ENCODE peak calls at places on chromosomes 7 and 10, in five cellular contexts. Q, H, Z, E and N are unnamed samples.

GRCh38 chr10:27743736-27744477 is 1.7 kb downstream of the MKX start:
- DNase-seq in Q (no peak), H (peak; percentile 66), Z (no peak), E (no peak), N (no peak)

GRCh38 chr7:325811-326210 is 35.8 kb downstream of the FOXL3 start:
- DNase-seq in Q (no peak), H (peak; percentile 63), Z (no peak), E (no peak), N (peak; percentile 26)

GRCh38 chr7:151400626-151401315 is 9.1 kb downstream of the WDR86 start:
- DNase-seq in Q (no peak), H (no peak), Z (peak; percentile 70), E (no peak), N (no peak)

GRCh38 chr7:51295435-51296269 is 21.0 kb downstream of the COBL start:
- DNase-seq in Q (no peak), H (no peak), Z (no peak), E (no peak), N (peak; percentile 77)

GRCh38 chr10:90319188-90319914 is 538.5 kb downstream of the HTR7 start:
- DNase-seq in Q (peak; percentile 83), H (no peak), Z (peak; percentile 14), E (peak; percentile 26), N (no peak)

GRCh38 chr7:123867220-123867619 is 22.3 kb downstream of the HYAL4 start:
- DNase-seq in Q (no peak), H (no peak), Z (no peak), E (peak; percentile 46), N (no peak)

GRCh38 chr10:102113956-102114857 is 6.0 kb downstream of the LDB1 start:
- DNase-seq in Q (no peak), H (no peak), Z (no peak), E (peak; percentile 55), N (no peak)

GRCh38 chr7:13117103-13117502 is 429.7 kb downstream of the ARL4A start:
- DNase-seq in Q (no peak), H (no peak), Z (no peak), E (peak; percentile 15), N (no peak)

GRCh38 chr7:47044620-47045019 is 537.3 kb downstream of the TNS3 start:
- DNase-seq in Q (no peak), H (no peak), Z (no peak), E (no peak), N (no peak)